ENCODE peak calls at places on chromosome 18, in five cellular contexts. J, K, A, E and G are unnamed samples.

GRCh38 chr18:59918320-59918755 is 18.5 kb downstream of the PMAIP1 start:
- DNase-seq in J (no peak), K (peak; percentile 74), A (peak; percentile 26), E (no peak), G (no peak)

GRCh38 chr18:79627750-79628294 is 51.8 kb upstream of the CTDP1 start:
- DNase-seq in J (no peak), K (no peak), A (no peak), E (no peak), G (no peak)

GRCh38 chr18:29218101-29218500 is 1041.2 kb upstream of the CDH2 start:
- DNase-seq in J (no peak), K (no peak), A (no peak), E (no peak), G (no peak)

GRCh38 chr18:62713651-62714247 is 1.6 kb upstream of the PHLPP1 start:
- DNase-seq in J (no peak), K (no peak), A (no peak), E (no peak), G (no peak)

GRCh38 chr18:13429016-13429415 is 210.5 kb downstream of the LDLRAD4 start:
- DNase-seq in J (no peak), K (no peak), A (no peak), E (no peak), G (no peak)

GRCh38 chr18:8810157-8810556 is 104.8 kb downstream of the MTCL1 start:
- DNase-seq in J (no peak), K (no peak), A (no peak), E (no peak), G (no peak)

GRCh38 chr18:57754577-57755330 is 48.4 kb downstream of the ATP8B1 start:
- DNase-seq in J (no peak), K (no peak), A (no peak), E (no peak), G (no peak)

GRCh38 chr18:52060612-52061259 is 279.3 kb upstream of the DCC start:
- DNase-seq in J (no peak), K (no peak), A (no peak), E (no peak), G (no peak)

GRCh38 chr18:35478520-35479435 is 19.0 kb downstream of the INO80C start:
- DNase-seq in J (no peak), K (peak; percentile 100), A (peak; percentile 74), E (no peak), G (no peak)

GRCh38 chr18:7789853-7790552 is 222.9 kb downstream of the PTPRM start:
- DNase-seq in J (no peak), K (peak; percentile 37), A (peak; percentile 68), E (no peak), G (no peak)

GRCh38 chr18:48034651-48035555 is 104.4 kb upstream of the SMAD2 start:
- DNase-seq in J (no peak), K (no peak), A (no peak), E (no peak), G (no peak)

GRCh38 chr18:11989966-11990380 is 8.7 kb downstream of the IMPA2 start:
- DNase-seq in J (no peak), K (no peak), A (peak; percentile 64), E (peak; percentile 26), G (no peak)

GRCh38 chr18:37667836-37668235 is 102.2 kb upstream of the CELF4 start:
- DNase-seq in J (no peak), K (no peak), A (no peak), E (no peak), G (no peak)

GRCh38 chr18:60506190-60506589 is 133.6 kb upstream of the MC4R start:
- DNase-seq in J (no peak), K (no peak), A (no peak), E (no peak), G (no peak)

GRCh38 chr18:23943903-23944624 is 70.5 kb upstream of the TTC39C start:
- DNase-seq in J (no peak), K (no peak), A (no peak), E (no peak), G (no peak)

GRCh38 chr18:22552254-22552653 is 134.5 kb upstream of the CTAGE1 start:
- DNase-seq in J (no peak), K (peak; percentile 26), A (no peak), E (no peak), G (no peak)
- H3K4me1 ChIP-seq in J (no peaks in the 10 kb centered on the region), K (peaks cover 47% of the 10 kb centered on the region), A (peaks cover 27% of the 10 kb centered on the region), E (peaks cover 5% of the 10 kb centered on the region), G (no peaks in the 10 kb centered on the region)

GRCh38 chr18:45383228-45383627 is 232.0 kb upstream of the SLC14A2 start:
- DNase-seq in J (no peak), K (no peak), A (no peak), E (no peak), G (no peak)

GRCh38 chr18:45384137-45384998 is 230.9 kb upstream of the SLC14A2 start:
- DNase-seq in J (peak; percentile 0), K (peak; percentile 48), A (peak; percentile 82), E (peak; percentile 50), G (peak; percentile 24)

DNA sequence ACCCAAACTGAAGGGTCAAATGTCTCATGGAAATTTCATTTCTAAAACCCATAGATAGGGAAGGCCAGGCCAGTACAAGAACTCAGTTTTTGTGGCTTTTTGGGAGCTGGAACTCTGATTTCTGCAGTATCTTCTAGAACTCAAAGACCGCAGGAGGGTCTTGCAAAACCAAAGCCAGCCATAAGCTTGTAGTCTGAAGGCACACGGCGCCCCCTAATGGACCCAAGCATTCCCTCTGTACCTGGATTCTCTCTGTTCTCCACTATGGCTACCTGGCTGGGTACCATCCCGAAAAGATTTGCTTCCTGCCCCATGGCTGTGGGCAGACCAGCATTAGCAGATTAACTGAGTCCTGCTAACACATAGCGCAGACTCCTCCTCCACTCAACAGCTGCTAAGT is 229.0 kb upstream of the SLC14A2 start:
- DNase-seq in J (no peak), K (no peak), A (peak; percentile 78), E (no peak), G (no peak)
- H3K4me1 ChIP-seq in J (no peaks in the 10 kb centered on the region), K (no peaks in the 10 kb centered on the region), A (peaks cover 8% of the 10 kb centered on the region), E (no peaks in the 10 kb centered on the region), G (no peaks in the 10 kb centered on the region)

DNA sequence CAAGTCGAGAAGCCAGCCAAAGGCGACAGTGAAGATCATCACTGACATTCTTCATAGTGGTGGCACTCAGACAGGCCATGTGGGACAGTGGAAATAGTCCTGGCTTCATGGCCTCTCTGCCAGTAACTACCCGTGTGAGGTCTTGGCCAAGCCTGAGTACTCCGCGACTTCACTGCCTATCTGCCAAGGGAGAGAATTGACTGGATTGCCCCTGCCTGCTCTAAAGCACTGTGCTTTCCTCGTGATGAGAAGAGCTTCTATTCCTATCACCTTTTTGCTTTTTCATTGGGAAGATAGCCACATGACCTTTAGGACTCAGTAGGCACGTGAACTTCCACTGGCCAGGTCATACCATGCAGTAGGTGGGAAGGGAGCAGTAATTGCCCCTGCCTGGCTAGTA is 239.3 kb downstream of the HAUS1 start:
- DNase-seq in J (no peak), K (no peak), A (no peak), E (no peak), G (no peak)
- H3K4me1 ChIP-seq in J (peaks cover 26% of the 10 kb centered on the region), K (no peaks in the 10 kb centered on the region), A (no peaks in the 10 kb centered on the region), E (no peaks in the 10 kb centered on the region), G (peaks cover 6% of the 10 kb centered on the region)

DNA sequence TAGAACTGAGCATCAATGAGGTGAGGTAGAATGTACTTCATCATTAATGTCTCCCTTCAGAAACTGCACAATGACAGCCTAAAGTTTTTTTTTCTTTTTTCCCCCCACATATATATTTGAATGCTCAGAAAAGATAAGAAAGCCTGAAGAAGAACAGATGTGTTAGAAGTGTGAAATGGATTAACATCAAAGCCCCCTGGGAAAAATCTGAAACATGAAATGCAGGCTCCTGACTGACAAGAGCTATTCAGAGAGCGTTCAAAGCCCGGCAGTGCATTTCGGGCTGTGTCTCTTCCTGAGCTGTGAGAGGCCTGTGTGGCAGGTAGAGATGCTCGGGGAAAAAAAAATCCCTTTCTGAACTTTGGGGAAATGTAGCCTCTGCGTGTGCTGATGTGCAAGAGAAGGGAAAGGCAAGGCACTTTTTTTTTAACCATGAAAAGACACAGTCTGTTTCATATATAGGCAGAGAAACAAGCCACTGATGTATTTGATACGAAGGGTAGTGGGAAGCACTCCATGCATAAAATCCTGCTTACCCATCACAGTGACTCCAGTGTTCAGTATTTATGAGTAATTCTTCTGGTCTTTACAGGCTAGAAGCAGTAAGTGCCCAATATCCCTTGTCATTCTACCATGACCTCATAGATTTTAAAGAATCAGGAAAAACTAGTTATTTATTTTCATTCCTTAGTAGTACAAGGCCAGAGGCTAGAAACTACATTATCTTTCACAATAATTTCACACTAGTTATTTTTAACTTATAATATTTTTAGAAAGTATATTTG is 1574.2 kb upstream of the PIK3C3 start:
- DNase-seq in J (no peak), K (peak; percentile 40), A (no peak), E (no peak), G (no peak)
- H3K4me1 ChIP-seq in J (no peaks in the 10 kb centered on the region), K (no peaks in the 10 kb centered on the region), A (no peaks in the 10 kb centered on the region), E (no peaks in the 10 kb centered on the region), G (no peaks in the 10 kb centered on the region)